ENCODE peak calls at places on chromosomes 12 and 14, in four cellular contexts. One of them, this sample, is unnamed.

GRCh38 chr12:130026608-130027176 is 122.9 kb upstream of the TMEM132D start:
- DNase-seq in cardiac muscle cell: peak; percentile 60
- DNase-seq in lower lobe of right lung: no peak
- DNase-seq in CD8-positive, alpha-beta T cell: no peak
- DNase-seq in this sample: peak; percentile 55

GRCh38 chr12:68303850-68304249 is 28.3 kb downstream of the MDM1 start:
- DNase-seq in cardiac muscle cell: no peak
- DNase-seq in lower lobe of right lung: no peak
- DNase-seq in CD8-positive, alpha-beta T cell: no peak
- DNase-seq in this sample: no peak

GRCh38 chr14:32593290-32593942 is 264.3 kb downstream of the AKAP6 start:
- DNase-seq in cardiac muscle cell: no peak
- DNase-seq in lower lobe of right lung: no peak
- DNase-seq in CD8-positive, alpha-beta T cell: no peak
- DNase-seq in this sample: no peak

GRCh38 chr14:91396959-91397815 is 20.4 kb downstream of the CCDC88C start:
- DNase-seq in cardiac muscle cell: no peak
- DNase-seq in lower lobe of right lung: peak; percentile 67
- DNase-seq in CD8-positive, alpha-beta T cell: no peak
- DNase-seq in this sample: no peak

GRCh38 chr12:42758806-42759205 is 169.3 kb upstream of the PRICKLE1 start:
- DNase-seq in cardiac muscle cell: no peak
- DNase-seq in lower lobe of right lung: no peak
- DNase-seq in CD8-positive, alpha-beta T cell: no peak
- DNase-seq in this sample: no peak

GRCh38 chr12:129049917-129050316 is 196.6 kb downstream of the GLT1D1 start:
- DNase-seq in cardiac muscle cell: peak; percentile 86
- DNase-seq in lower lobe of right lung: no peak
- DNase-seq in CD8-positive, alpha-beta T cell: no peak
- DNase-seq in this sample: peak; percentile 29

GRCh38 chr14:99131632-99132271 is 140.2 kb downstream of the BCL11B start:
- DNase-seq in cardiac muscle cell: no peak
- DNase-seq in lower lobe of right lung: no peak
- DNase-seq in CD8-positive, alpha-beta T cell: no peak
- DNase-seq in this sample: no peak

GRCh38 chr14:22599349-22599748 is 1.2 kb downstream of the ABHD4 start:
- DNase-seq in cardiac muscle cell: no peak
- DNase-seq in lower lobe of right lung: no peak
- DNase-seq in CD8-positive, alpha-beta T cell: no peak
- DNase-seq in this sample: no peak

GRCh38 chr12:49917788-49918173 is 14.1 kb upstream of the FAIM2 start:
- DNase-seq in cardiac muscle cell: no peak
- DNase-seq in lower lobe of right lung: no peak
- DNase-seq in CD8-positive, alpha-beta T cell: no peak
- DNase-seq in this sample: no peak

GRCh38 chr14:62428429-62429203 is 616.6 kb downstream of the KCNH5 start:
- DNase-seq in cardiac muscle cell: no peak
- DNase-seq in lower lobe of right lung: no peak
- DNase-seq in CD8-positive, alpha-beta T cell: no peak
- DNase-seq in this sample: no peak

GRCh38 chr14:100045687-100046344 is 19.4 kb upstream of the EVL start:
- DNase-seq in cardiac muscle cell: no peak
- DNase-seq in lower lobe of right lung: no peak
- DNase-seq in CD8-positive, alpha-beta T cell: no peak
- DNase-seq in this sample: no peak

GRCh38 chr14:60003991-60004390 is 84.0 kb downstream of the LRRC9 start:
- DNase-seq in cardiac muscle cell: no peak
- DNase-seq in lower lobe of right lung: no peak
- DNase-seq in CD8-positive, alpha-beta T cell: no peak
- DNase-seq in this sample: no peak

GRCh38 chr12:94644141-94644575 is 6.2 kb downstream of the TMCC3 start:
- DNase-seq in cardiac muscle cell: no peak
- DNase-seq in lower lobe of right lung: peak; percentile 58
- DNase-seq in CD8-positive, alpha-beta T cell: no peak
- DNase-seq in this sample: no peak

GRCh38 chr14:95838862-95839261 is 37.8 kb upstream of the TUNAR start:
- DNase-seq in cardiac muscle cell: no peak
- DNase-seq in lower lobe of right lung: no peak
- DNase-seq in CD8-positive, alpha-beta T cell: no peak
- DNase-seq in this sample: no peak

GRCh38 chr12:44127966-44128365 is 292.1 kb downstream of the TMEM117 start:
- DNase-seq in cardiac muscle cell: no peak
- DNase-seq in lower lobe of right lung: no peak
- DNase-seq in CD8-positive, alpha-beta T cell: no peak
- DNase-seq in this sample: peak; percentile 10

GRCh38 chr12:106267535-106267934 is 19.7 kb upstream of the CKAP4 start:
- DNase-seq in cardiac muscle cell: no peak
- DNase-seq in lower lobe of right lung: no peak
- DNase-seq in CD8-positive, alpha-beta T cell: no peak
- DNase-seq in this sample: no peak

GRCh38 chr12:69087986-69088385 is 151.4 kb upstream of the CPSF6 start:
- DNase-seq in cardiac muscle cell: no peak
- DNase-seq in lower lobe of right lung: no peak
- DNase-seq in CD8-positive, alpha-beta T cell: no peak
- DNase-seq in this sample: no peak

GRCh38 chr14:69712217-69712565 is 54.8 kb upstream of the SRSF5 start:
- DNase-seq in cardiac muscle cell: no peak
- DNase-seq in lower lobe of right lung: no peak
- DNase-seq in CD8-positive, alpha-beta T cell: no peak
- DNase-seq in this sample: no peak

GRCh38 chr12:123928274-123928865 is 44.3 kb downstream of the CCDC92 start:
- DNase-seq in cardiac muscle cell: no peak
- DNase-seq in lower lobe of right lung: no peak
- DNase-seq in CD8-positive, alpha-beta T cell: no peak
- DNase-seq in this sample: no peak

GRCh38 chr14:104344815-104345214 is 206.4 kb downstream of the KIF26A start:
- DNase-seq in cardiac muscle cell: no peak
- DNase-seq in lower lobe of right lung: no peak
- DNase-seq in CD8-positive, alpha-beta T cell: no peak
- DNase-seq in this sample: no peak

GRCh38 chr14:104343294-104343625 is 204.9 kb downstream of the KIF26A start:
- DNase-seq in cardiac muscle cell: no peak
- DNase-seq in lower lobe of right lung: peak; percentile 25
- DNase-seq in CD8-positive, alpha-beta T cell: no peak
- DNase-seq in this sample: no peak

GRCh38 chr14:104343690-104344640 is 205.6 kb downstream of the KIF26A start:
- DNase-seq in cardiac muscle cell: peak; percentile 31
- DNase-seq in lower lobe of right lung: peak; percentile 30
- DNase-seq in CD8-positive, alpha-beta T cell: no peak
- DNase-seq in this sample: no peak

GRCh38 chr14:104341532-104342434 is 203.4 kb downstream of the KIF26A start:
- DNase-seq in cardiac muscle cell: peak; percentile 74
- DNase-seq in lower lobe of right lung: peak; percentile 51
- DNase-seq in CD8-positive, alpha-beta T cell: no peak
- DNase-seq in this sample: peak; percentile 71

GRCh38 chr14:104342435-104343293 is 204.3 kb downstream of the KIF26A start:
- DNase-seq in cardiac muscle cell: peak; percentile 75
- DNase-seq in lower lobe of right lung: no peak
- DNase-seq in CD8-positive, alpha-beta T cell: no peak
- DNase-seq in this sample: no peak
- TF ChIP-seq CTCF in cardiac muscle cell: no peak
- TF ChIP-seq CTCF in lower lobe of right lung: no peak
- TF ChIP-seq CTCF in CD8-positive, alpha-beta T cell: no peak
- TF ChIP-seq CTCF in this sample: no peak

DNA sequence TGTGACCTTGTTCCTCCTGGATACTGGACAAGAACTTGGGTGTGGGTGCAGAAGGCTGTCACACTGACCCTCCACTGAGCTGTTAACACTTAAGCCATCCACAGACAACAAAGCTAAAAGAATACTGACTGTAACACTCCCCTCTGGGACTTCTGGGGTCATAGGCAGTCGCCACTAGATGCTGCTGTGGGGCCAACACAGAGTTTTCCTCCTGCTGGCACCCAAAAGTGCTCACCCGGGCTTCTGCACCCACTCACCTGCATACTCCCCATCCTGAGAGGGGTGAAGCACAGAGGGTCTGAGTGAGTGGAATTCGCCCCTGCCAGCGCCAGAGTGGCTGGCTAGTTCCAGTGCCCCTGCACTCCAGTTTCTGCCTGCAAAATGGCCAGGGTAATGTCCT is 422.4 kb upstream of the LMO3 start:
- DNase-seq in cardiac muscle cell: no peak
- DNase-seq in lower lobe of right lung: no peak
- DNase-seq in CD8-positive, alpha-beta T cell: no peak
- DNase-seq in this sample: no peak
- TF ChIP-seq CTCF in cardiac muscle cell: no peak
- TF ChIP-seq CTCF in lower lobe of right lung: no peak
- TF ChIP-seq CTCF in CD8-positive, alpha-beta T cell: no peak
- TF ChIP-seq CTCF in this sample: no peak

DNA sequence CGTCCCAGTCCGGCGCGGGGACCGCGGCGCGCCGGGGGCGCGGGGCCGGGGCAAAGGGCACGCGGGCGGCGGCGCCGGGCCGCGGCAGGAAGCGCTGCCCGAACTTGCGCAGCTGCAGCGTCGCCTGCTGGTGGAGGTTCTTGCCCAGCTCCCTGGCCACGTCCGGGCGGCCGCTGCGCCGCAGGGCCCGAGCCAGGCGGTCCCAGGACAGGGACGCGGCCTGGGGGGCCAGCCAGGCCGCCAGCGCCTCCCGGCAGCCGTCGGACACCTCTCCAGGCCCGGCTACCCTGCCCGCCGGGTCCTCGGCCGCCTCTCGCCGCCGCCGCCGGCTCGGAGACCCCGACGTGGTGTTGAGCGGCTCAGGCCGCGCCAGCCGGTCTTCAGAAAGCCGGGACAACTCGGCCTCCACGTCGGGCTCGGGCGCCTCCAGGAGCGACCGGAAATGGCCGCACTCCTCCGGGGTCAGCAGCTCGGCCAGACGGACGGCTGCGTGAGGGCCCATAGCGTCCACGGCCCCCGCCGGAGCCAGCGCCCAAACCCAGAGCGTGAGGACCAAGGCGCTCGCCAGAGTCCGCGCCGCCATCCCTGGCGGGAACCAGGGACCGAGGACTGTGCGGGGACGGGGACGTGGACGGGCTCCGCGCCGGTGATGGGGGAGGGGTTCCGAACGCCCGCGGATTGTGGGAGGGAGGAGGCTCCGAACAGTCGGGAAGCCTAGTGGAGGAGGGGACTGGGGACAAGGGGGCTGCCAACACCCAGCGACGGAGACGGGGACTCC is 34.0 kb downstream of the FIGNL2 start:
- DNase-seq in cardiac muscle cell: peak; percentile 83
- DNase-seq in lower lobe of right lung: peak; percentile 89
- DNase-seq in CD8-positive, alpha-beta T cell: peak; percentile 25
- DNase-seq in this sample: peak; percentile 78
- TF ChIP-seq CTCF in cardiac muscle cell: peak; percentile 45
- TF ChIP-seq CTCF in lower lobe of right lung: peak; percentile 49
- TF ChIP-seq CTCF in CD8-positive, alpha-beta T cell: peak; percentile 71
- TF ChIP-seq CTCF in this sample: peak; percentile 69

GRCh38 chr14:71933026-71933587 is 878 bp downstream of the RGS6 start:
- DNase-seq in cardiac muscle cell: peak; percentile 42
- DNase-seq in lower lobe of right lung: no peak
- DNase-seq in CD8-positive, alpha-beta T cell: no peak
- DNase-seq in this sample: no peak
- TF ChIP-seq CTCF in cardiac muscle cell: no peak
- TF ChIP-seq CTCF in lower lobe of right lung: no peak
- TF ChIP-seq CTCF in CD8-positive, alpha-beta T cell: no peak
- TF ChIP-seq CTCF in this sample: no peak

GRCh38 chr14:67673451-67673850 is 981 bp downstream of the VTI1B start:
- DNase-seq in cardiac muscle cell: no peak
- DNase-seq in lower lobe of right lung: no peak
- DNase-seq in CD8-positive, alpha-beta T cell: no peak
- DNase-seq in this sample: no peak

GRCh38 chr14:67674480-67675218 is at the start of gene VTI1B:
- DNase-seq in cardiac muscle cell: peak; percentile 90
- DNase-seq in lower lobe of right lung: peak; percentile 90
- DNase-seq in CD8-positive, alpha-beta T cell: peak; percentile 65
- DNase-seq in this sample: peak; percentile 72

GRCh38 chr14:67668559-67668958 is 5.9 kb downstream of the VTI1B start:
- DNase-seq in cardiac muscle cell: no peak
- DNase-seq in lower lobe of right lung: no peak
- DNase-seq in CD8-positive, alpha-beta T cell: no peak
- DNase-seq in this sample: no peak

GRCh38 chr14:67675219-67675582 is 769 bp upstream of the VTI1B start:
- DNase-seq in cardiac muscle cell: no peak
- DNase-seq in lower lobe of right lung: no peak
- DNase-seq in CD8-positive, alpha-beta T cell: no peak
- DNase-seq in this sample: no peak

DNA sequence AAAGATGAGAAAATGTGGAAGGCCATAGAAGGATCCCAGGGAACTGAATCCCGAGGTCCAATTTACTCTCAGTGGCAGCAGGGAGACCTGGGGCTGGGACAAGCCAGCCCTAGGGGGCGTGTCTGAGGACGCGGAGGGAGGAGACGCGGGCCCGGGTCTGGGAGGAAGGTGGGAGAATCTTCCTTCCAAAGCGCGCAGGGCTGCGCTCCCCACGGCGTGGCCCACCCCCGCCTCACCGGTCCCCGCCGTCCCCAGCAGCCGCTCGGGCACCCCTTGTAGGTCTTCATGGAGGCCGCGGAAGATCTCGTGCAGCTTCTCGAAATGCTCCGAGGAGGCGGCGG is 323 bp downstream of the VTI1B start:
- DNase-seq in cardiac muscle cell: peak; percentile 91
- DNase-seq in lower lobe of right lung: peak; percentile 85
- DNase-seq in CD8-positive, alpha-beta T cell: no peak
- DNase-seq in this sample: peak; percentile 71
- TF ChIP-seq CTCF in cardiac muscle cell: peak; percentile 32
- TF ChIP-seq CTCF in lower lobe of right lung: peak; percentile 34
- TF ChIP-seq CTCF in CD8-positive, alpha-beta T cell: no peak
- TF ChIP-seq CTCF in this sample: peak; percentile 38

GRCh38 chr12:88579941-88580871 is at the start of gene KITLG:
- DNase-seq in cardiac muscle cell: peak; percentile 87
- DNase-seq in lower lobe of right lung: peak; percentile 87
- DNase-seq in CD8-positive, alpha-beta T cell: no peak
- DNase-seq in this sample: peak; percentile 80

GRCh38 chr12:88579572-88579940 is 715 bp downstream of the KITLG start:
- DNase-seq in cardiac muscle cell: peak; percentile 57
- DNase-seq in lower lobe of right lung: peak; percentile 62
- DNase-seq in CD8-positive, alpha-beta T cell: no peak
- DNase-seq in this sample: peak; percentile 26

GRCh38 chr12:88577537-88577936 is 2.7 kb downstream of the KITLG start:
- DNase-seq in cardiac muscle cell: peak; percentile 23
- DNase-seq in lower lobe of right lung: no peak
- DNase-seq in CD8-positive, alpha-beta T cell: no peak
- DNase-seq in this sample: no peak

GRCh38 chr12:88578274-88578673 is 2.0 kb downstream of the KITLG start:
- DNase-seq in cardiac muscle cell: no peak
- DNase-seq in lower lobe of right lung: no peak
- DNase-seq in CD8-positive, alpha-beta T cell: no peak
- DNase-seq in this sample: peak; percentile 8

DNA sequence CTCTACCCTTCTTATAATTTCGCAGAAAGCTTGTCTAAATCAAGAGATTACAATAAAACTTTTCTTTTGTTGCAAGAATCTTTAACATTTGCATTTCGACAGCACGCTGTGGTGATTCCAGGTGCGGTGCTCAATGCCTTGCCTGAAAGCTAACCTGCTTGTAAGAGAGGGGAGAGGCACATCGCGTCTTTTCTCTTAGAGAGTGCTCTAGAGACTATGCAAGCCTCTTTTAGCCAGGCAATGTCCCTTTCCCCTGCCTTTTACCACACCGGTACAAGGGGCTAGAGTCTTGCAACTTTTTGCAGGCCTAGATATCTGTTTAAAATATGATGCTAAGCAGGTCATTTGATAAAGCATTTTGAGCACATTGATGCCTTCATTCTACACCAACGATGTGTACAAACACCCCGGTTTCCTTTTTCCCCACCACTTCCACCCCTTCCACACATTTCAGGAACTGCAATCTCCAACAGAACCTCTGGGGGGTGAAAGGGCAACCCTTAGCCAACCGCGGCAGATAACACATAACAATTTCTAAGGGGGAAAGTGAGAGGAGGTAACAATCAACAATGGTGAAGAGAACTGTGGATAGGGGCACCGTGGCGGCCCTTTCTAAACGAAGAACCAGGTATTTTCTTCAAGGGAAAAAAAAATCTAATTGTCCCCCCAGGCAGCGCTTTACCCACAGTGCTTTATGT is 1.3 kb downstream of the KITLG start:
- DNase-seq in cardiac muscle cell: peak; percentile 38
- DNase-seq in lower lobe of right lung: no peak
- DNase-seq in CD8-positive, alpha-beta T cell: no peak
- DNase-seq in this sample: peak; percentile 19
- TF ChIP-seq CTCF in cardiac muscle cell: peak; percentile 39
- TF ChIP-seq CTCF in lower lobe of right lung: peak; percentile 53
- TF ChIP-seq CTCF in CD8-positive, alpha-beta T cell: no peak
- TF ChIP-seq CTCF in this sample: peak; percentile 61

This sample was measured in neural crest cell.